ENCODE peak calls at places on chromosomes 12 and 14, in eight cellular contexts. Y is IMR-90, T is psoas muscle, U is pancreas, I is foreskin fibroblast, B is HCT116, C is cardiac fibroblast, R is lung. W is an unnamed sample.

GRCh38 chr12:124490584-124491305 is 76.7 kb downstream of the NCOR2 start:
- DNase-seq in B (no peak), I (no peak), R (peak), C (no peak), T (peak), Y (no peak), U (peak), W (no peak)

GRCh38 chr12:49336645-49337584 is at the start of gene C1QL4:
- DNase-seq in T (peak), C (peak), B (peak), Y (peak), I (peak), R (peak), U (peak), W (peak)

GRCh38 chr12:56021882-56022497 is 1.1 kb downstream of the IKZF4 start:
- DNase-seq in U (no peak), R (no peak), I (no peak), B (no peak), C (no peak), Y (no peak), T (no peak), W (no peak)

GRCh38 chr12:95099270-95099790 is 25.9 kb upstream of the NR2C1 start:
- DNase-seq in U (no peak), C (no peak), I (no peak), T (no peak), Y (no peak), B (no peak), R (no peak), W (no peak)

GRCh38 chr12:60724475-60724874 is 1128.6 kb downstream of the SLC16A7 start:
- DNase-seq in R (no peak), C (no peak), B (no peak), T (no peak), I (no peak), Y (no peak), U (no peak), W (no peak)

GRCh38 chr14:34826661-34827060 is 48.5 kb downstream of the BAZ1A start:
- DNase-seq in T (no peak), U (no peak), R (no peak), I (peak), C (no peak), Y (peak), B (no peak), W (peak)

GRCh38 chr12:90741611-90742010 is 213.4 kb downstream of the CCER1 start:
- DNase-seq in B (no peak), R (no peak), T (no peak), C (no peak), I (peak), U (no peak), Y (no peak), W (peak)

GRCh38 chr12:111410229-111411186 is 4.8 kb downstream of the SH2B3 start:
- DNase-seq in T (no peak), R (no peak), Y (no peak), B (no peak), I (no peak), U (no peak), C (peak), W (peak)

GRCh38 chr12:120015313-120015712 is 26.3 kb downstream of the BICDL1 start:
- DNase-seq in C (no peak), B (no peak), Y (no peak), R (no peak), U (no peak), T (no peak), I (no peak), W (no peak)

GRCh38 chr14:103346286-103346685 is 12.2 kb downstream of the EIF5 start:
- DNase-seq in Y (peak), R (no peak), T (no peak), B (no peak), C (no peak), I (peak), U (no peak), W (peak)

GRCh38 chr12:94922561-94922960 is 80.9 kb downstream of the NDUFA12 start:
- DNase-seq in I (no peak), T (no peak), C (no peak), Y (no peak), U (no peak), R (no peak), B (no peak), W (peak)

GRCh38 chr12:104494137-104494815 is 37.5 kb downstream of the CHST11 start:
- DNase-seq in C (no peak), B (no peak), R (no peak), T (no peak), I (no peak), U (no peak), Y (no peak), W (peak)

GRCh38 chr14:69327507-69327906 is 67.5 kb downstream of the GALNT16 start:
- DNase-seq in R (no peak), U (peak), Y (no peak), I (no peak), T (no peak), B (no peak), C (no peak), W (no peak)

GRCh38 chr12:131808744-131809371 is 19.3 kb upstream of the MMP17 start:
- DNase-seq in C (peak), R (no peak), B (no peak), U (no peak), T (peak), I (no peak), Y (no peak), W (no peak)

GRCh38 chr12:33605776-33606175 is 166.2 kb upstream of the SYT10 start:
- DNase-seq in T (no peak), I (no peak), R (no peak), C (no peak), Y (no peak), B (no peak), U (no peak), W (peak)

GRCh38 chr12:113819495-113819894 is 146.6 kb downstream of the RBM19 start:
- DNase-seq in B (no peak), Y (no peak), C (no peak), I (no peak), T (no peak), U (no peak), R (no peak), W (no peak)

GRCh38 chr14:66288511-66288910 is 197.7 kb upstream of the CCDC196 start:
- DNase-seq in U (no peak), Y (no peak), T (no peak), C (no peak), R (no peak), I (no peak), B (no peak), W (no peak)

GRCh38 chr14:94052662-94053061 is 26.5 kb downstream of the OTUB2 start:
- DNase-seq in C (no peak), R (peak), T (no peak), B (no peak), U (no peak), Y (no peak), I (no peak), W (no peak)

GRCh38 chr14:101062065-101062450 is 158.5 kb upstream of the RTL1 start:
- DNase-seq in B (no peak), U (peak), I (no peak), R (no peak), T (peak), Y (no peak), C (no peak), W (no peak)

GRCh38 chr12:26434299-26434915 is 239.0 kb downstream of the SSPN start:
- DNase-seq in I (peak), R (no peak), B (peak), U (no peak), Y (peak), T (no peak), C (peak), W (peak)

GRCh38 chr12:109356586-109356985 is 8.9 kb downstream of the MYO1H start:
- DNase-seq in R (no peak), Y (no peak), B (no peak), I (no peak), C (no peak), T (no peak), U (no peak), W (no peak)

GRCh38 chr12:47190271-47190750 is 110.6 kb upstream of the AMIGO2 start:
- DNase-seq in T (no peak), U (no peak), C (peak), I (peak), B (no peak), R (no peak), Y (peak), W (no peak)
- H3K4me3 ChIP-seq in T (no peak), U (no peak), C (no peak), I (no peak), B (no peak), R (no peak), Y (no peak), W (no peak)

GRCh38 chr12:57765003-57765697 is 1.7 kb downstream of the CYP27B1 start:
- DNase-seq in C (peak), U (peak), Y (peak), T (peak), R (no peak), B (no peak), I (peak), W (no peak)
- TF ChIP-seq CTCF in C (peak), U (peak), Y (peak), T (no peak), R (no peak), B (no peak), I (peak), W (peak)

DNA sequence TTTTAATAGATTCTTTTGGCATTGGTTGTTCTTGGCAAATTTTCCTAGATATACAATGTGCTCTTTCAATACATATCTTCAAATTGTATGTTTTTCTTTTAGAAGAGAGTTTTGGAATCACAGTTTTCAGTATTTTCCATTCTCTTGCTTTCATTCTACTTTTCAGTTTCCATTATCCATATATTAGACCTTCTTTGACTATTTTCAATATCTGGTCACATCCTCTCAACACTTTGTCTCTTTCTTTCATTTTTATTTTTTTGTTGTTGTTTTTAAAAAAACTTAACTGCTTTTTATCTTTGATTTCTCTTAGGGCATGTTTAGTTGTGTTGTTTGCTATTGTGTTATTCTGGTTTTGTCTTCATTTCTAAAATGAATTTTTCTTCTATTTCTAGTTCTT is 59.9 kb upstream of the CLMN start:
- DNase-seq in I (no peak), T (no peak), R (no peak), U (no peak), C (no peak), B (no peak), Y (no peak), W (no peak)
- H3K4me3 ChIP-seq in I (no peak), T (no peak), R (no peak), U (no peak), C (no peak), B (no peak), Y (no peak), W (no peak)

DNA sequence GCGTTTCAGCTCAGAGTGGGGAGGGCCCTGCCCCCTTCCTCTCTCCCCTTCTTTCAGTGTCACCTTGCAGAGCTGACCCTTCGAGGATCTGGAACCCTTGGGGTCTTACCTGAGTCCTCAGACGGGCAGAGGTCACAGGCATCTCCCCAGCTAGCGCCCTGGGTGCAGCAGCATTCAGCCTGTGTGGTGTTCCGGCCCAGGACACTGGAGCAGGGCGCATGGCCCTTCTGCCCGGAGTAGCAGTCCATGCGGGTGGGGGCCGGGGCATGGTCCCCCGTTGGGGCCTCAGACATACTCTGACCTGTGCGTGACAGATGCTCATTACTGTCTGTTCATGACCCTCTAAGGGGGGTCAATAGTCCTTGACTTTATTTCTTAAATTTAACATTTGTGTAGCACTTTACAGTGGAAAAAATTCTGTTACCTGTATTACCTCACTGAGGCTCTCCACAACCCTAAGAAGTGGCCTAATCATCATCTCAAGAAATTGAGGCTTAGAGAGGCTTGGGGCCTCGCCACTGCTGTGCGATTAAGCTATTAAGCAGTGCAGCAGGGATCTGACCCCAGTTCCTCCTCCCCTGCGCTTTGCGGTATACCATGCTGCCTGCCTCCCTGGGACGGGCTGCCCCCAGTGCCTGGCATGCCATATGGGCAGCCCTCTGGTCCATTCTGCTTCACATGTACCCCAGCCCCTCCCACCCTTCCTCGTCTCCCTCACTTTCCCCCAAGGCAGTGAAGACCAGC is 11.5 kb downstream of the ISCA2 start:
- DNase-seq in Y (no peak), B (no peak), I (no peak), T (no peak), C (no peak), U (no peak), R (no peak), W (no peak)
- TF ChIP-seq CTCF in Y (no peak), B (no peak), I (no peak), T (no peak), C (no peak), U (no peak), R (no peak), W (no peak)

GRCh38 chr12:92340003-92340402 is 194.4 kb upstream of the BTG1 start:
- DNase-seq in B (no peak), U (no peak), Y (no peak), T (no peak), I (no peak), R (no peak), C (no peak), W (no peak)

GRCh38 chr12:92340441-92341332 is 195.0 kb upstream of the BTG1 start:
- DNase-seq in I (no peak), B (no peak), Y (no peak), T (no peak), R (no peak), U (no peak), C (peak), W (no peak)

GRCh38 chr12:92339198-92339821 is 193.7 kb upstream of the BTG1 start:
- DNase-seq in R (no peak), U (no peak), I (no peak), B (no peak), T (no peak), C (no peak), Y (no peak), W (no peak)

GRCh38 chr12:92342574-92342973 is 196.9 kb upstream of the BTG1 start:
- DNase-seq in R (no peak), I (no peak), C (no peak), T (no peak), B (no peak), U (no peak), Y (no peak), W (no peak)

DNA sequence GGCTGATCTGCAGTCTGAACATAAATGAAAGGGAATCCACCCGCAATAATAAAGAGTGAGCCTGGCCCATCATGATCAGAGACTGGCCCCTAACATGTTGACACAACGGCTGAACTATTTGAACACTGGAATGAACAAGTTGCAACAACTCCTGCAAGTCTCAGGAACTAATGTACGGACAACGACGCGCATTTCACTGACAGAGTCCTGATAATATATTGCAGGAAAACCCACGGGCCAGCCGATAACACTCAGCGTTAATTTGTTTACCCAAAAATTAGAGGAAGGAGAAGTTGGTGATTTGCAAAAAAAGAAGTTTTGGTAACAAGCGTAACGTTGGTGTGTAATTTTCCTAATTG is 195.7 kb upstream of the BTG1 start:
- DNase-seq in R (no peak), Y (no peak), C (peak), B (no peak), T (no peak), U (no peak), I (no peak), W (no peak)
- H3K4me3 ChIP-seq in R (no peak), Y (no peak), C (no peak), B (no peak), T (no peak), U (no peak), I (no peak), W (no peak)

GRCh38 chr12:53698948-53699672 is 23.2 kb upstream of the ATP5MC2 start:
- DNase-seq in C (no peak), R (no peak), T (no peak), U (peak), B (no peak), Y (no peak), I (no peak), W (no peak)

GRCh38 chr12:53703746-53704145 is 23.5 kb downstream of the CALCOCO1 start:
- DNase-seq in C (peak), Y (peak), B (no peak), I (no peak), T (no peak), R (no peak), U (no peak), W (peak)

GRCh38 chr12:53701518-53702264 is 25.6 kb downstream of the CALCOCO1 start:
- DNase-seq in Y (peak), C (peak), I (peak), T (peak), B (peak), U (peak), R (peak), W (peak)

GRCh38 chr12:53699673-53700015 is 23.8 kb upstream of the ATP5MC2 start:
- DNase-seq in R (no peak), B (no peak), Y (no peak), I (no peak), U (peak), C (no peak), T (no peak), W (no peak)

DNA sequence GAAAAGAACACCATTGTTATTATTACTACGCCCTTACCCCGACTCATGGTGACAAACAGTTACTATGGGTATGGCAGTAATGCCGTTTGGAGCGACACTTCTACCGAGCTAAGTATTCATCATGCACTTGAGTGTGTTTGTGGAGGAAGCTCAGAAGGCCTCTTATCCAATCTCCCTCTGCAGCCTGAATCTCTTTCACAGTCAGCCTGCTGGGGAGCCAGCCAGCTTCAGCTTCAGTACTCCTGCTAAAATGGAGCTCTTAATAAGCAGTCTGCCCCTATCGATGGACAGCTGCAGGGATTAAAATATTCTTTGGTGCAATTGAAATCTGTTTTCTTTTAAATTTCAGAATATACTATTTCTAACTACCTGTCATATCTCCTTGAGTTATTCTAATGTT is 24.7 kb upstream of the ATP5MC2 start:
- DNase-seq in R (no peak), C (no peak), B (no peak), Y (no peak), U (peak), I (no peak), T (no peak), W (no peak)
- TF ChIP-seq CTCF in R (no peak), C (no peak), B (no peak), Y (no peak), U (no peak), I (no peak), T (no peak), W (no peak)

W was measured in fibroblast of mammary gland.